ENCODE peak calls at places on chromosomes 2 and 18, in six cellular contexts. T, P, U, K, M and B are unnamed samples.

GRCh38 chr2:237298323-237299118 is 115.4 kb downstream of the COL6A3 start:
- DNase-seq in P (no peak), M (no peak), U (no peak), K (no peak), T (no peak), B (no peak)

GRCh38 chr2:162609798-162610197 is 228.8 kb downstream of the KCNH7 start:
- DNase-seq in U (no peak), K (no peak), P (no peak), M (no peak), T (no peak), B (no peak)

GRCh38 chr2:146239392-146240135 is 1605.3 kb upstream of the ACVR2A start:
- DNase-seq in T (no peak), P (no peak), M (no peak), U (no peak), K (no peak), B (no peak)

GRCh38 chr18:26981373-26982082 is 116.0 kb upstream of the AQP4 start:
- DNase-seq in T (peak), K (no peak), M (peak), U (no peak), P (no peak), B (peak)

GRCh38 chr2:10278763-10279471 is 23.8 kb upstream of the HPCAL1 start:
- DNase-seq in M (no peak), U (no peak), K (no peak), T (no peak), P (no peak), B (no peak)

GRCh38 chr2:2809771-2810170 is 478.7 kb upstream of the MYT1L start:
- DNase-seq in P (no peak), T (no peak), U (no peak), K (no peak), M (no peak), B (no peak)

GRCh38 chr2:108934583-108935230 is 54.3 kb downstream of the EDAR start:
- DNase-seq in U (no peak), M (no peak), P (no peak), T (no peak), K (no peak), B (no peak)

GRCh38 chr2:45330617-45331016 is 280.4 kb downstream of the SRBD1 start:
- DNase-seq in P (no peak), K (no peak), T (no peak), M (no peak), U (no peak), B (no peak)

GRCh38 chr18:24118750-24119577 is 19.9 kb upstream of the CABYR start:
- DNase-seq in P (peak), M (peak), T (peak), U (peak), K (no peak), B (peak)

GRCh38 chr18:49340446-49340845 is 120.0 kb downstream of the DYM start:
- DNase-seq in T (no peak), K (no peak), M (no peak), U (no peak), P (no peak), B (no peak)

GRCh38 chr18:8705941-8706544 is 687 bp downstream of the MTCL1 start:
- DNase-seq in T (no peak), P (no peak), M (no peak), K (peak), U (no peak), B (no peak)

GRCh38 chr2:149017116-149017985 is 21.1 kb upstream of the LYPD6B start:
- DNase-seq in K (peak), M (peak), T (peak), U (peak), P (peak), B (peak)

GRCh38 chr2:45988879-45989278 is 308.3 kb upstream of the EPAS1 start:
- DNase-seq in M (no peak), T (no peak), P (no peak), U (no peak), K (no peak), B (no peak)

GRCh38 chr2:173658946-173659371 is 304.3 kb downstream of the CDCA7 start:
- DNase-seq in U (no peak), P (no peak), K (no peak), T (no peak), M (no peak), B (no peak)

GRCh38 chr18:46946656-46947282 is 29.4 kb downstream of the KATNAL2 start:
- DNase-seq in K (peak), T (no peak), P (peak), U (no peak), M (peak), B (no peak)

GRCh38 chr2:119108186-119108585 is 50.4 kb downstream of the C1QL2 start:
- DNase-seq in T (no peak), M (no peak), U (no peak), K (no peak), P (no peak), B (no peak)

GRCh38 chr2:240178564-240178963 is 38.1 kb upstream of the OTOS start:
- DNase-seq in K (no peak), M (no peak), U (no peak), P (no peak), T (no peak), B (no peak)

GRCh38 chr2:138565251-138565598 is 63.7 kb downstream of the SPOPL start:
- DNase-seq in M (no peak), T (no peak), P (no peak), K (no peak), U (no peak), B (no peak)

GRCh38 chr2:30255466-30256408 is 24.4 kb downstream of the LBH start:
- DNase-seq in M (no peak), P (no peak), T (no peak), U (no peak), K (no peak), B (no peak)

GRCh38 chr2:46802665-46803550 is 112.7 kb downstream of the MCFD2 start:
- DNase-seq in U (no peak), M (no peak), P (no peak), K (no peak), T (peak), B (no peak)

GRCh38 chr2:30662268-30663131 is 144.7 kb downstream of the CAPN13 start:
- DNase-seq in T (no peak), K (no peak), P (no peak), U (peak), M (peak), B (no peak)

GRCh38 chr2:75634945-75635344 is 11.6 kb upstream of the MRPL19 start:
- DNase-seq in M (no peak), U (no peak), K (no peak), T (no peak), P (no peak), B (no peak)

GRCh38 chr2:8794923-8795825 is 42.2 kb downstream of the KIDINS220 start:
- DNase-seq in T (no peak), K (no peak), M (no peak), U (no peak), P (no peak), B (no peak)

GRCh38 chr2:216634317-216635148 is 1.3 kb downstream of the IGFBP2 start:
- DNase-seq in K (peak), M (no peak), T (no peak), P (no peak), U (peak), B (no peak)

GRCh38 chr2:233387225-233387624 is 32.9 kb downstream of the DGKD start:
- DNase-seq in K (no peak), U (no peak), P (no peak), T (no peak), M (no peak), B (no peak)

GRCh38 chr2:152961376-152961775 is 243.0 kb downstream of the ARL6IP6 start:
- DNase-seq in U (no peak), P (no peak), T (no peak), M (no peak), K (no peak), B (no peak)

GRCh38 chr2:157897106-157897971 is 21.2 kb upstream of the ACVR1 start:
- DNase-seq in K (no peak), P (peak), M (no peak), U (no peak), T (no peak), B (no peak)

GRCh38 chr2:173288561-173288960 is 66.1 kb upstream of the CDCA7 start:
- DNase-seq in M (no peak), U (no peak), P (no peak), T (no peak), K (no peak), B (peak)

GRCh38 chr2:38215993-38216392 is 140.0 kb upstream of the CYP1B1 start:
- DNase-seq in M (no peak), P (no peak), U (no peak), K (no peak), T (peak), B (no peak)

GRCh38 chr18:56508637-56509036 is 129.8 kb downstream of the TXNL1 start:
- DNase-seq in U (no peak), T (no peak), P (no peak), K (no peak), M (no peak), B (no peak)

GRCh38 chr2:184599875-184600227 is 1.5 kb downstream of the ZNF804A start:
- DNase-seq in M (no peak), U (peak), P (no peak), K (no peak), T (no peak), B (no peak)

GRCh38 chr2:222751821-222752719 is 80.6 kb downstream of the MOGAT1 start:
- DNase-seq in P (peak), U (no peak), M (no peak), T (no peak), K (no peak), B (no peak)

GRCh38 chr2:232903989-232904388 is 33.9 kb downstream of the SNORC start:
- DNase-seq in M (no peak), T (no peak), P (no peak), K (no peak), U (no peak), B (no peak)

GRCh38 chr18:55500316-55501086 is 87.5 kb downstream of the TCF4 start:
- DNase-seq in T (no peak), P (no peak), M (no peak), U (no peak), K (no peak), B (no peak)

GRCh38 chr2:69168144-69168813 is 155.3 kb downstream of the ANTXR1 start:
- DNase-seq in U (no peak), T (no peak), P (no peak), M (no peak), K (no peak), B (no peak)

GRCh38 chr2:174590928-174591648 is 6.5 kb downstream of the WIPF1 start:
- DNase-seq in T (no peak), M (no peak), K (no peak), P (no peak), U (peak), B (no peak)